ENCODE peak calls at places on chromosomes 2 and 18, in seven cellular contexts. B, T, C, N, F, J and E are unnamed samples.

GRCh38 chr2:202695166-202695565 is 60.4 kb downstream of the FAM117B start:
- DNase-seq in N (no peak), C (no peak), F (no peak), B (no peak), J (no peak), T (no peak), E (no peak)

GRCh38 chr18:72867721-72868665 is at the start of gene NETO1:
- DNase-seq in F (peak; percentile 30), C (no peak), N (no peak), T (no peak), B (no peak), J (no peak), E (no peak)

GRCh38 chr2:15636972-15637785 is 45.5 kb downstream of the DDX1 start:
- DNase-seq in C (peak; percentile 63), N (peak; percentile 85), T (no peak), F (peak; percentile 77), B (peak; percentile 88), J (peak; percentile 8), E (peak; percentile 53)

GRCh38 chr2:16402891-16403290 is 262.7 kb downstream of the CYRIA start:
- DNase-seq in N (no peak), T (no peak), C (no peak), J (no peak), B (no peak), F (no peak), E (no peak)

GRCh38 chr2:100924520-100925451 is 77.3 kb upstream of the RPL31 start:
- DNase-seq in F (peak; percentile 73), N (no peak), J (no peak), T (no peak), C (peak; percentile 28), B (no peak), E (no peak)

GRCh38 chr2:23564618-23564967 is 179.6 kb downstream of the KLHL29 start:
- DNase-seq in T (no peak), F (peak; percentile 85), J (no peak), N (no peak), B (no peak), C (no peak), E (no peak)

GRCh38 chr2:5365871-5366461 is 326.2 kb upstream of the SOX11 start:
- DNase-seq in N (peak; percentile 5), C (peak; percentile 70), T (peak; percentile 2), J (peak; percentile 37), F (peak; percentile 15), B (peak; percentile 53), E (no peak)

GRCh38 chr2:6877402-6878305 is at the start of gene RSAD2:
- DNase-seq in N (no peak), C (no peak), T (no peak), J (no peak), F (peak; percentile 43), B (no peak), E (peak; percentile 62)

GRCh38 chr2:72289283-72289682 is 141.6 kb upstream of the CYP26B1 start:
- DNase-seq in J (no peak), F (peak; percentile 18), C (no peak), B (no peak), T (no peak), N (no peak), E (no peak)

GRCh38 chr2:70789304-70790078 is 952 bp downstream of the FIGLA start:
- DNase-seq in N (peak; percentile 72), F (peak; percentile 67), T (no peak), C (peak; percentile 79), B (peak; percentile 82), J (peak; percentile 46), E (peak; percentile 70)

GRCh38 chr2:21422724-21423522 is 299.2 kb downstream of the TDRD15 start:
- DNase-seq in C (no peak), N (no peak), T (no peak), B (no peak), J (no peak), F (no peak), E (no peak)

GRCh38 chr18:74567805-74568204 is 29.9 kb upstream of the ZNF407 start:
- DNase-seq in F (no peak), J (no peak), B (no peak), C (no peak), N (no peak), T (no peak), E (no peak)

GRCh38 chr2:168211664-168212163 is 35.7 kb downstream of the STK39 start:
- DNase-seq in F (no peak), C (peak; percentile 54), B (no peak), T (no peak), J (no peak), N (no peak), E (no peak)

GRCh38 chr2:203549406-203549805 is 14.3 kb upstream of the RAPH1 start:
- DNase-seq in C (no peak), F (peak; percentile 27), N (no peak), J (no peak), B (no peak), T (no peak), E (no peak)

GRCh38 chr2:58852905-58853304 is 611.8 kb upstream of the FANCL start:
- DNase-seq in F (no peak), N (no peak), J (no peak), B (no peak), C (no peak), T (no peak), E (no peak)

GRCh38 chr18:27581261-27581904 is 396.3 kb upstream of the CHST9 start:
- DNase-seq in F (no peak), T (no peak), N (no peak), B (no peak), C (no peak), J (no peak), E (no peak)

GRCh38 chr2:112110966-112111365 is 27.2 kb upstream of the FBLN7 start:
- DNase-seq in C (no peak), J (no peak), F (no peak), N (no peak), B (no peak), T (no peak), E (no peak)